ENCODE peak calls at places on chromosome 5, in nine cellular contexts. One of them, this sample, is unnamed.

GRCh38 chr5:91058155-91058554 is 325.0 kb downstream of the ARRDC3 start:
- DNase-seq in A549: no peak
- DNase-seq in HCT116: no peak
- DNase-seq in AG08396: no peak
- DNase-seq in stromal cell of bone marrow: no peak
- DNase-seq in endothelial cell: no peak
- DNase-seq in MV-4-11: no peak
- DNase-seq in stimulated activated CD4-positive, alpha-beta T cell treated with anti-CD3 and anti-CD28 coated beads, Interleukin-1b, Interleukin-23, amount 100 ng/mL, for 24 hours: no peak
- DNase-seq in stimulated activated CD8-positive, alpha-beta memory T cell treated with anti-CD3 and anti-CD28 coated beads, Interleukin-15, amount 100 ng/mL, for 1 hour: no peak
- DNase-seq in this sample: no peak

GRCh38 chr5:9559965-9560364 is 14.1 kb upstream of the SEMA5A start:
- DNase-seq in A549: no peak
- DNase-seq in HCT116: no peak
- DNase-seq in AG08396: no peak
- DNase-seq in stromal cell of bone marrow: no peak
- DNase-seq in endothelial cell: no peak
- DNase-seq in MV-4-11: no peak
- DNase-seq in stimulated activated CD4-positive, alpha-beta T cell treated with anti-CD3 and anti-CD28 coated beads, Interleukin-1b, Interleukin-23, amount 100 ng/mL, for 24 hours: no peak
- DNase-seq in stimulated activated CD8-positive, alpha-beta memory T cell treated with anti-CD3 and anti-CD28 coated beads, Interleukin-15, amount 100 ng/mL, for 1 hour: no peak
- DNase-seq in this sample: no peak

GRCh38 chr5:33205727-33206410 is 234.9 kb upstream of the TARS1 start:
- DNase-seq in A549: no peak
- DNase-seq in HCT116: no peak
- DNase-seq in AG08396: no peak
- DNase-seq in stromal cell of bone marrow: no peak
- DNase-seq in endothelial cell: no peak
- DNase-seq in MV-4-11: no peak
- DNase-seq in stimulated activated CD4-positive, alpha-beta T cell treated with anti-CD3 and anti-CD28 coated beads, Interleukin-1b, Interleukin-23, amount 100 ng/mL, for 24 hours: no peak
- DNase-seq in stimulated activated CD8-positive, alpha-beta memory T cell treated with anti-CD3 and anti-CD28 coated beads, Interleukin-15, amount 100 ng/mL, for 1 hour: no peak
- DNase-seq in this sample: no peak

GRCh38 chr5:143402464-143403356 is 776 bp downstream of the NR3C1 start:
- DNase-seq in A549: no peak
- DNase-seq in HCT116: no peak
- DNase-seq in AG08396: peak; percentile 47
- DNase-seq in stromal cell of bone marrow: no peak
- DNase-seq in endothelial cell: peak; percentile 49
- DNase-seq in MV-4-11: peak; percentile 50
- DNase-seq in stimulated activated CD4-positive, alpha-beta T cell treated with anti-CD3 and anti-CD28 coated beads, Interleukin-1b, Interleukin-23, amount 100 ng/mL, for 24 hours: peak; percentile 24
- DNase-seq in stimulated activated CD8-positive, alpha-beta memory T cell treated with anti-CD3 and anti-CD28 coated beads, Interleukin-15, amount 100 ng/mL, for 1 hour: no peak
- DNase-seq in this sample: peak; percentile 41

GRCh38 chr5:140109050-140109817 is 4.7 kb upstream of the PURA start:
- DNase-seq in A549: no peak
- DNase-seq in HCT116: no peak
- DNase-seq in AG08396: peak; percentile 67
- DNase-seq in stromal cell of bone marrow: no peak
- DNase-seq in endothelial cell: peak; percentile 8
- DNase-seq in MV-4-11: no peak
- DNase-seq in stimulated activated CD4-positive, alpha-beta T cell treated with anti-CD3 and anti-CD28 coated beads, Interleukin-1b, Interleukin-23, amount 100 ng/mL, for 24 hours: no peak
- DNase-seq in stimulated activated CD8-positive, alpha-beta memory T cell treated with anti-CD3 and anti-CD28 coated beads, Interleukin-15, amount 100 ng/mL, for 1 hour: no peak
- DNase-seq in this sample: no peak

GRCh38 chr5:135709998-135710670 is 124.3 kb upstream of the SLC25A48 start:
- DNase-seq in A549: no peak
- DNase-seq in HCT116: no peak
- DNase-seq in AG08396: no peak
- DNase-seq in stromal cell of bone marrow: no peak
- DNase-seq in endothelial cell: no peak
- DNase-seq in MV-4-11: peak; percentile 71
- DNase-seq in stimulated activated CD4-positive, alpha-beta T cell treated with anti-CD3 and anti-CD28 coated beads, Interleukin-1b, Interleukin-23, amount 100 ng/mL, for 24 hours: no peak
- DNase-seq in stimulated activated CD8-positive, alpha-beta memory T cell treated with anti-CD3 and anti-CD28 coated beads, Interleukin-15, amount 100 ng/mL, for 1 hour: no peak
- DNase-seq in this sample: no peak

GRCh38 chr5:32233220-32233695 is 59.1 kb upstream of the GOLPH3 start:
- DNase-seq in A549: no peak
- DNase-seq in HCT116: no peak
- DNase-seq in AG08396: no peak
- DNase-seq in stromal cell of bone marrow: no peak
- DNase-seq in endothelial cell: no peak
- DNase-seq in MV-4-11: peak; percentile 50
- DNase-seq in stimulated activated CD4-positive, alpha-beta T cell treated with anti-CD3 and anti-CD28 coated beads, Interleukin-1b, Interleukin-23, amount 100 ng/mL, for 24 hours: no peak
- DNase-seq in stimulated activated CD8-positive, alpha-beta memory T cell treated with anti-CD3 and anti-CD28 coated beads, Interleukin-15, amount 100 ng/mL, for 1 hour: no peak
- DNase-seq in this sample: no peak

GRCh38 chr5:110517396-110517795 is 209.1 kb downstream of the TMEM232 start:
- DNase-seq in A549: no peak
- DNase-seq in HCT116: no peak
- DNase-seq in AG08396: no peak
- DNase-seq in stromal cell of bone marrow: no peak
- DNase-seq in endothelial cell: no peak
- DNase-seq in MV-4-11: no peak
- DNase-seq in stimulated activated CD4-positive, alpha-beta T cell treated with anti-CD3 and anti-CD28 coated beads, Interleukin-1b, Interleukin-23, amount 100 ng/mL, for 24 hours: no peak
- DNase-seq in stimulated activated CD8-positive, alpha-beta memory T cell treated with anti-CD3 and anti-CD28 coated beads, Interleukin-15, amount 100 ng/mL, for 1 hour: no peak
- DNase-seq in this sample: no peak

GRCh38 chr5:170484847-170485605 is 18.8 kb upstream of the KCNIP1 start:
- DNase-seq in A549: no peak
- DNase-seq in HCT116: no peak
- DNase-seq in AG08396: no peak
- DNase-seq in stromal cell of bone marrow: no peak
- DNase-seq in endothelial cell: no peak
- DNase-seq in MV-4-11: peak; percentile 36
- DNase-seq in stimulated activated CD4-positive, alpha-beta T cell treated with anti-CD3 and anti-CD28 coated beads, Interleukin-1b, Interleukin-23, amount 100 ng/mL, for 24 hours: no peak
- DNase-seq in stimulated activated CD8-positive, alpha-beta memory T cell treated with anti-CD3 and anti-CD28 coated beads, Interleukin-15, amount 100 ng/mL, for 1 hour: no peak
- DNase-seq in this sample: no peak

GRCh38 chr5:60945760-60946253 is 802 bp downstream of the NDUFAF2 start:
- DNase-seq in A549: peak; percentile 25
- DNase-seq in HCT116: no peak
- DNase-seq in AG08396: peak; percentile 39
- DNase-seq in stromal cell of bone marrow: peak; percentile 28
- DNase-seq in endothelial cell: no peak
- DNase-seq in MV-4-11: no peak
- DNase-seq in stimulated activated CD4-positive, alpha-beta T cell treated with anti-CD3 and anti-CD28 coated beads, Interleukin-1b, Interleukin-23, amount 100 ng/mL, for 24 hours: no peak
- DNase-seq in stimulated activated CD8-positive, alpha-beta memory T cell treated with anti-CD3 and anti-CD28 coated beads, Interleukin-15, amount 100 ng/mL, for 1 hour: peak; percentile 4
- DNase-seq in this sample: no peak

GRCh38 chr5:67989457-67989856 is 226.1 kb upstream of the PIK3R1 start:
- DNase-seq in A549: no peak
- DNase-seq in HCT116: no peak
- DNase-seq in AG08396: no peak
- DNase-seq in stromal cell of bone marrow: peak; percentile 71
- DNase-seq in endothelial cell: no peak
- DNase-seq in MV-4-11: no peak
- DNase-seq in stimulated activated CD4-positive, alpha-beta T cell treated with anti-CD3 and anti-CD28 coated beads, Interleukin-1b, Interleukin-23, amount 100 ng/mL, for 24 hours: no peak
- DNase-seq in stimulated activated CD8-positive, alpha-beta memory T cell treated with anti-CD3 and anti-CD28 coated beads, Interleukin-15, amount 100 ng/mL, for 1 hour: no peak
- DNase-seq in this sample: no peak

GRCh38 chr5:132198571-132198970 is 29.1 kb downstream of the P4HA2 start:
- DNase-seq in A549: no peak
- DNase-seq in HCT116: no peak
- DNase-seq in AG08396: no peak
- DNase-seq in stromal cell of bone marrow: no peak
- DNase-seq in endothelial cell: no peak
- DNase-seq in MV-4-11: no peak
- DNase-seq in stimulated activated CD4-positive, alpha-beta T cell treated with anti-CD3 and anti-CD28 coated beads, Interleukin-1b, Interleukin-23, amount 100 ng/mL, for 24 hours: no peak
- DNase-seq in stimulated activated CD8-positive, alpha-beta memory T cell treated with anti-CD3 and anti-CD28 coated beads, Interleukin-15, amount 100 ng/mL, for 1 hour: no peak
- DNase-seq in this sample: no peak

GRCh38 chr5:9774472-9775079 is 144.4 kb upstream of the TAS2R1 start:
- DNase-seq in A549: no peak
- DNase-seq in HCT116: no peak
- DNase-seq in AG08396: no peak
- DNase-seq in stromal cell of bone marrow: no peak
- DNase-seq in endothelial cell: no peak
- DNase-seq in MV-4-11: no peak
- DNase-seq in stimulated activated CD4-positive, alpha-beta T cell treated with anti-CD3 and anti-CD28 coated beads, Interleukin-1b, Interleukin-23, amount 100 ng/mL, for 24 hours: no peak
- DNase-seq in stimulated activated CD8-positive, alpha-beta memory T cell treated with anti-CD3 and anti-CD28 coated beads, Interleukin-15, amount 100 ng/mL, for 1 hour: no peak
- DNase-seq in this sample: no peak

GRCh38 chr5:14659821-14660607 is 4.5 kb upstream of the OTULIN start:
- DNase-seq in A549: no peak
- DNase-seq in HCT116: no peak
- DNase-seq in AG08396: peak; percentile 46
- DNase-seq in stromal cell of bone marrow: peak; percentile 63
- DNase-seq in endothelial cell: no peak
- DNase-seq in MV-4-11: no peak
- DNase-seq in stimulated activated CD4-positive, alpha-beta T cell treated with anti-CD3 and anti-CD28 coated beads, Interleukin-1b, Interleukin-23, amount 100 ng/mL, for 24 hours: no peak
- DNase-seq in stimulated activated CD8-positive, alpha-beta memory T cell treated with anti-CD3 and anti-CD28 coated beads, Interleukin-15, amount 100 ng/mL, for 1 hour: no peak
- DNase-seq in this sample: no peak

GRCh38 chr5:107389130-107389553 is 281.6 kb downstream of the EFNA5 start:
- DNase-seq in A549: no peak
- DNase-seq in HCT116: no peak
- DNase-seq in AG08396: no peak
- DNase-seq in stromal cell of bone marrow: peak; percentile 48
- DNase-seq in endothelial cell: no peak
- DNase-seq in MV-4-11: peak; percentile 89
- DNase-seq in stimulated activated CD4-positive, alpha-beta T cell treated with anti-CD3 and anti-CD28 coated beads, Interleukin-1b, Interleukin-23, amount 100 ng/mL, for 24 hours: no peak
- DNase-seq in stimulated activated CD8-positive, alpha-beta memory T cell treated with anti-CD3 and anti-CD28 coated beads, Interleukin-15, amount 100 ng/mL, for 1 hour: no peak
- DNase-seq in this sample: no peak

GRCh38 chr5:139788294-139788875 is 7.2 kb upstream of the PSD2 start:
- DNase-seq in A549: no peak
- DNase-seq in HCT116: no peak
- DNase-seq in AG08396: peak; percentile 59
- DNase-seq in stromal cell of bone marrow: no peak
- DNase-seq in endothelial cell: no peak
- DNase-seq in MV-4-11: no peak
- DNase-seq in stimulated activated CD4-positive, alpha-beta T cell treated with anti-CD3 and anti-CD28 coated beads, Interleukin-1b, Interleukin-23, amount 100 ng/mL, for 24 hours: no peak
- DNase-seq in stimulated activated CD8-positive, alpha-beta memory T cell treated with anti-CD3 and anti-CD28 coated beads, Interleukin-15, amount 100 ng/mL, for 1 hour: no peak
- DNase-seq in this sample: no peak

GRCh38 chr5:105740242-105740641 is 1930.5 kb downstream of the EFNA5 start:
- DNase-seq in A549: no peak
- DNase-seq in HCT116: no peak
- DNase-seq in AG08396: no peak
- DNase-seq in stromal cell of bone marrow: no peak
- DNase-seq in endothelial cell: no peak
- DNase-seq in MV-4-11: no peak
- DNase-seq in stimulated activated CD4-positive, alpha-beta T cell treated with anti-CD3 and anti-CD28 coated beads, Interleukin-1b, Interleukin-23, amount 100 ng/mL, for 24 hours: no peak
- DNase-seq in stimulated activated CD8-positive, alpha-beta memory T cell treated with anti-CD3 and anti-CD28 coated beads, Interleukin-15, amount 100 ng/mL, for 1 hour: no peak
- DNase-seq in this sample: no peak

GRCh38 chr5:96439477-96440184 is 6.6 kb upstream of the PCSK1 start:
- DNase-seq in A549: no peak
- DNase-seq in HCT116: no peak
- DNase-seq in AG08396: no peak
- DNase-seq in stromal cell of bone marrow: no peak
- DNase-seq in endothelial cell: no peak
- DNase-seq in MV-4-11: peak; percentile 62
- DNase-seq in stimulated activated CD4-positive, alpha-beta T cell treated with anti-CD3 and anti-CD28 coated beads, Interleukin-1b, Interleukin-23, amount 100 ng/mL, for 24 hours: no peak
- DNase-seq in stimulated activated CD8-positive, alpha-beta memory T cell treated with anti-CD3 and anti-CD28 coated beads, Interleukin-15, amount 100 ng/mL, for 1 hour: no peak
- DNase-seq in this sample: no peak

GRCh38 chr5:144202725-144203124 is 32.1 kb downstream of the KCTD16 start:
- DNase-seq in A549: no peak
- DNase-seq in HCT116: no peak
- DNase-seq in AG08396: no peak
- DNase-seq in stromal cell of bone marrow: no peak
- DNase-seq in endothelial cell: no peak
- DNase-seq in MV-4-11: peak; percentile 9
- DNase-seq in stimulated activated CD4-positive, alpha-beta T cell treated with anti-CD3 and anti-CD28 coated beads, Interleukin-1b, Interleukin-23, amount 100 ng/mL, for 24 hours: no peak
- DNase-seq in stimulated activated CD8-positive, alpha-beta memory T cell treated with anti-CD3 and anti-CD28 coated beads, Interleukin-15, amount 100 ng/mL, for 1 hour: no peak
- DNase-seq in this sample: no peak

GRCh38 chr5:6788956-6789649 is 75.9 kb downstream of the TENT4A start:
- DNase-seq in A549: no peak
- DNase-seq in HCT116: no peak
- DNase-seq in AG08396: no peak
- DNase-seq in stromal cell of bone marrow: peak; percentile 3
- DNase-seq in endothelial cell: no peak
- DNase-seq in MV-4-11: peak; percentile 55
- DNase-seq in stimulated activated CD4-positive, alpha-beta T cell treated with anti-CD3 and anti-CD28 coated beads, Interleukin-1b, Interleukin-23, amount 100 ng/mL, for 24 hours: no peak
- DNase-seq in stimulated activated CD8-positive, alpha-beta memory T cell treated with anti-CD3 and anti-CD28 coated beads, Interleukin-15, amount 100 ng/mL, for 1 hour: no peak
- DNase-seq in this sample: no peak

GRCh38 chr5:181191526-181192336 is 13.3 kb downstream of the TRIM7 start:
- DNase-seq in A549: peak; percentile 65
- DNase-seq in HCT116: peak; percentile 89
- DNase-seq in AG08396: peak; percentile 96
- DNase-seq in stromal cell of bone marrow: peak; percentile 89
- DNase-seq in endothelial cell: peak; percentile 97
- DNase-seq in MV-4-11: no peak
- DNase-seq in stimulated activated CD4-positive, alpha-beta T cell treated with anti-CD3 and anti-CD28 coated beads, Interleukin-1b, Interleukin-23, amount 100 ng/mL, for 24 hours: peak; percentile 95
- DNase-seq in stimulated activated CD8-positive, alpha-beta memory T cell treated with anti-CD3 and anti-CD28 coated beads, Interleukin-15, amount 100 ng/mL, for 1 hour: peak; percentile 93
- DNase-seq in this sample: peak; percentile 92

GRCh38 chr5:67809589-67809988 is 406.0 kb upstream of the PIK3R1 start:
- DNase-seq in A549: no peak
- DNase-seq in HCT116: no peak
- DNase-seq in AG08396: no peak
- DNase-seq in stromal cell of bone marrow: no peak
- DNase-seq in endothelial cell: no peak
- DNase-seq in MV-4-11: no peak
- DNase-seq in stimulated activated CD4-positive, alpha-beta T cell treated with anti-CD3 and anti-CD28 coated beads, Interleukin-1b, Interleukin-23, amount 100 ng/mL, for 24 hours: no peak
- DNase-seq in stimulated activated CD8-positive, alpha-beta memory T cell treated with anti-CD3 and anti-CD28 coated beads, Interleukin-15, amount 100 ng/mL, for 1 hour: no peak
- DNase-seq in this sample: no peak

GRCh38 chr5:132369012-132369470 is 469 bp upstream of the SLC22A5 start:
- DNase-seq in A549: no peak
- DNase-seq in HCT116: no peak
- DNase-seq in AG08396: no peak
- DNase-seq in stromal cell of bone marrow: no peak
- DNase-seq in endothelial cell: no peak
- DNase-seq in MV-4-11: no peak
- DNase-seq in stimulated activated CD4-positive, alpha-beta T cell treated with anti-CD3 and anti-CD28 coated beads, Interleukin-1b, Interleukin-23, amount 100 ng/mL, for 24 hours: no peak
- DNase-seq in stimulated activated CD8-positive, alpha-beta memory T cell treated with anti-CD3 and anti-CD28 coated beads, Interleukin-15, amount 100 ng/mL, for 1 hour: no peak
- DNase-seq in this sample: no peak

GRCh38 chr5:149005077-149005892 is 57.6 kb downstream of the SH3TC2 start:
- DNase-seq in A549: no peak
- DNase-seq in HCT116: no peak
- DNase-seq in AG08396: no peak
- DNase-seq in stromal cell of bone marrow: no peak
- DNase-seq in endothelial cell: no peak
- DNase-seq in MV-4-11: no peak
- DNase-seq in stimulated activated CD4-positive, alpha-beta T cell treated with anti-CD3 and anti-CD28 coated beads, Interleukin-1b, Interleukin-23, amount 100 ng/mL, for 24 hours: no peak
- DNase-seq in stimulated activated CD8-positive, alpha-beta memory T cell treated with anti-CD3 and anti-CD28 coated beads, Interleukin-15, amount 100 ng/mL, for 1 hour: no peak
- DNase-seq in this sample: no peak

GRCh38 chr5:170104710-170105109 is 987 bp upstream of the FOXI1 start:
- DNase-seq in A549: no peak
- DNase-seq in HCT116: no peak
- DNase-seq in AG08396: no peak
- DNase-seq in stromal cell of bone marrow: no peak
- DNase-seq in endothelial cell: no peak
- DNase-seq in MV-4-11: no peak
- DNase-seq in stimulated activated CD4-positive, alpha-beta T cell treated with anti-CD3 and anti-CD28 coated beads, Interleukin-1b, Interleukin-23, amount 100 ng/mL, for 24 hours: no peak
- DNase-seq in stimulated activated CD8-positive, alpha-beta memory T cell treated with anti-CD3 and anti-CD28 coated beads, Interleukin-15, amount 100 ng/mL, for 1 hour: no peak
- DNase-seq in this sample: no peak

GRCh38 chr5:180344393-180344999 is 8.6 kb downstream of the GFPT2 start:
- DNase-seq in A549: no peak
- DNase-seq in HCT116: no peak
- DNase-seq in AG08396: no peak
- DNase-seq in stromal cell of bone marrow: no peak
- DNase-seq in endothelial cell: no peak
- DNase-seq in MV-4-11: no peak
- DNase-seq in stimulated activated CD4-positive, alpha-beta T cell treated with anti-CD3 and anti-CD28 coated beads, Interleukin-1b, Interleukin-23, amount 100 ng/mL, for 24 hours: no peak
- DNase-seq in stimulated activated CD8-positive, alpha-beta memory T cell treated with anti-CD3 and anti-CD28 coated beads, Interleukin-15, amount 100 ng/mL, for 1 hour: no peak
- DNase-seq in this sample: no peak

GRCh38 chr5:10563132-10563939 is 534 bp upstream of the ANKRD33B start:
- DNase-seq in A549: peak; percentile 48
- DNase-seq in HCT116: no peak
- DNase-seq in AG08396: peak; percentile 75
- DNase-seq in stromal cell of bone marrow: no peak
- DNase-seq in endothelial cell: peak; percentile 20
- DNase-seq in MV-4-11: no peak
- DNase-seq in stimulated activated CD4-positive, alpha-beta T cell treated with anti-CD3 and anti-CD28 coated beads, Interleukin-1b, Interleukin-23, amount 100 ng/mL, for 24 hours: no peak
- DNase-seq in stimulated activated CD8-positive, alpha-beta memory T cell treated with anti-CD3 and anti-CD28 coated beads, Interleukin-15, amount 100 ng/mL, for 1 hour: no peak
- DNase-seq in this sample: peak; percentile 43

GRCh38 chr5:8827701-8828100 is 718.2 kb downstream of the SEMA5A start:
- DNase-seq in A549: no peak
- DNase-seq in HCT116: no peak
- DNase-seq in AG08396: no peak
- DNase-seq in stromal cell of bone marrow: peak; percentile 44
- DNase-seq in endothelial cell: no peak
- DNase-seq in MV-4-11: no peak
- DNase-seq in stimulated activated CD4-positive, alpha-beta T cell treated with anti-CD3 and anti-CD28 coated beads, Interleukin-1b, Interleukin-23, amount 100 ng/mL, for 24 hours: no peak
- DNase-seq in stimulated activated CD8-positive, alpha-beta memory T cell treated with anti-CD3 and anti-CD28 coated beads, Interleukin-15, amount 100 ng/mL, for 1 hour: no peak
- DNase-seq in this sample: no peak

GRCh38 chr5:179259731-179260323 is 85.4 kb downstream of the ADAMTS2 start:
- DNase-seq in A549: no peak
- DNase-seq in HCT116: no peak
- DNase-seq in AG08396: no peak
- DNase-seq in stromal cell of bone marrow: no peak
- DNase-seq in endothelial cell: no peak
- DNase-seq in MV-4-11: no peak
- DNase-seq in stimulated activated CD4-positive, alpha-beta T cell treated with anti-CD3 and anti-CD28 coated beads, Interleukin-1b, Interleukin-23, amount 100 ng/mL, for 24 hours: no peak
- DNase-seq in stimulated activated CD8-positive, alpha-beta memory T cell treated with anti-CD3 and anti-CD28 coated beads, Interleukin-15, amount 100 ng/mL, for 1 hour: no peak
- DNase-seq in this sample: no peak

GRCh38 chr5:111237470-111237869 is 13.3 kb downstream of the CAMK4 start:
- DNase-seq in A549: no peak
- DNase-seq in HCT116: no peak
- DNase-seq in AG08396: no peak
- DNase-seq in stromal cell of bone marrow: no peak
- DNase-seq in endothelial cell: no peak
- DNase-seq in MV-4-11: no peak
- DNase-seq in stimulated activated CD4-positive, alpha-beta T cell treated with anti-CD3 and anti-CD28 coated beads, Interleukin-1b, Interleukin-23, amount 100 ng/mL, for 24 hours: no peak
- DNase-seq in stimulated activated CD8-positive, alpha-beta memory T cell treated with anti-CD3 and anti-CD28 coated beads, Interleukin-15, amount 100 ng/mL, for 1 hour: no peak
- DNase-seq in this sample: no peak

GRCh38 chr5:1933364-1934055 is 50.8 kb upstream of the IRX4 start:
- DNase-seq in A549: no peak
- DNase-seq in HCT116: peak; percentile 79
- DNase-seq in AG08396: no peak
- DNase-seq in stromal cell of bone marrow: no peak
- DNase-seq in endothelial cell: no peak
- DNase-seq in MV-4-11: no peak
- DNase-seq in stimulated activated CD4-positive, alpha-beta T cell treated with anti-CD3 and anti-CD28 coated beads, Interleukin-1b, Interleukin-23, amount 100 ng/mL, for 24 hours: no peak
- DNase-seq in stimulated activated CD8-positive, alpha-beta memory T cell treated with anti-CD3 and anti-CD28 coated beads, Interleukin-15, amount 100 ng/mL, for 1 hour: no peak
- DNase-seq in this sample: no peak